ENCODE peak calls at places on chromosomes 13 and 19, in eight cellular contexts. X is hippocampal formation; H is stimulated activated CD8-positive, alpha-beta memory T cell treated with anti-CD3 and anti-CD28 coated beads, Interleukin-15, amount 100 ng/mL, for 24 hours; L is glutamatergic neuron; J is activated T-cell treated with anti-CD3 and anti-CD28 coated beads for 24 hours; O is anterior cingulate cortex; Q is NCI-H1694; U is posterior vena cava. N is an unnamed sample.
A peak's percentile ranks its signal among the peaks of the same experiment; 100 is the strongest.

GRCh38 chr19:34215006-34215665 is 39.2 kb upstream of the GARRE1 start:
- DNase-seq in X (no peak), H (no peak), L (no peak), J (no peak), O (no peak), Q (no peak), U (no peak), N (no peak)

GRCh38 chr19:31538879-31539278 is 189.6 kb upstream of the TSHZ3 start:
- DNase-seq in X (no peak), H (no peak), L (no peak), J (no peak), O (no peak), Q (no peak), U (no peak), N (no peak)

GRCh38 chr13:32639502-32640105 is 53.4 kb downstream of the PDS5B start:
- DNase-seq in X (peak; percentile 6), H (no peak), L (peak; percentile 19), J (peak; percentile 31), O (peak; percentile 18), Q (peak; percentile 8), U (no peak), N (peak; percentile 13)

GRCh38 chr19:15400521-15401396 is 18.0 kb downstream of the AKAP8L start:
- DNase-seq in X (no peak), H (no peak), L (peak; percentile 47), J (no peak), O (no peak), Q (no peak), U (peak; percentile 64), N (no peak)

GRCh38 chr19:28393574-28394336 is 819.2 kb downstream of the UQCRFS1 start:
- DNase-seq in X (no peak), H (no peak), L (no peak), J (no peak), O (no peak), Q (no peak), U (no peak), N (no peak)

GRCh38 chr13:29901714-29902631 is 51.6 kb upstream of the UBL3 start:
- DNase-seq in X (no peak), H (no peak), L (no peak), J (peak; percentile 15), O (no peak), Q (peak; percentile 58), U (no peak), N (no peak)

GRCh38 chr13:20165417-20166257 is 4.8 kb upstream of the GJA3 start:
- DNase-seq in X (no peak), H (no peak), L (no peak), J (no peak), O (no peak), Q (no peak), U (no peak), N (no peak)

GRCh38 chr19:16386619-16387240 is 62.1 kb downstream of the KLF2 start:
- DNase-seq in X (peak; percentile 16), H (no peak), L (peak; percentile 68), J (no peak), O (peak; percentile 26), Q (no peak), U (no peak), N (peak; percentile 43)

GRCh38 chr19:47275866-47276461 is 1.3 kb downstream of the INAFM1 start:
- DNase-seq in X (no peak), H (no peak), L (peak; percentile 52), J (no peak), O (no peak), Q (no peak), U (peak; percentile 94), N (no peak)

GRCh38 chr19:8045872-8046568 is 6.5 kb upstream of the CCL25 start:
- DNase-seq in X (no peak), H (no peak), L (no peak), J (no peak), O (no peak), Q (no peak), U (no peak), N (no peak)

GRCh38 chr13:22934744-22935523 is 245.8 kb upstream of the SGCG start:
- DNase-seq in X (no peak), H (no peak), L (no peak), J (no peak), O (no peak), Q (no peak), U (peak; percentile 78), N (no peak)

GRCh38 chr19:7676854-7677253 is at the start of gene MCEMP1:
- DNase-seq in X (no peak), H (no peak), L (no peak), J (no peak), O (no peak), Q (no peak), U (no peak), N (no peak)

GRCh38 chr19:33487901-33488817 is 33.4 kb downstream of the PEPD start:
- DNase-seq in X (no peak), H (no peak), L (peak; percentile 83), J (no peak), O (no peak), Q (no peak), U (peak; percentile 64), N (no peak)

GRCh38 chr13:28611654-28612131 is 47.2 kb upstream of the POMP start:
- DNase-seq in X (no peak), H (no peak), L (no peak), J (no peak), O (no peak), Q (no peak), U (no peak), N (no peak)

GRCh38 chr13:74891610-74892009 is 590.4 kb downstream of the TBC1D4 start:
- DNase-seq in X (no peak), H (no peak), L (no peak), J (no peak), O (no peak), Q (no peak), U (no peak), N (no peak)